ENCODE peak calls at places on chromosomes 12 and 14, in four cellular contexts. A, C, W and H are unnamed samples.

GRCh38 chr12:93886533-93887511 is 209.6 kb downstream of the CRADD start:
- DNase-seq in A (peak), W (no peak), C (no peak), H (no peak)

GRCh38 chr12:102438047-102438822 is 42.1 kb downstream of the IGF1 start:
- DNase-seq in A (no peak), C (no peak), W (peak), H (no peak)

GRCh38 chr14:55339770-55340169 is 68.5 kb downstream of the FBXO34 start:
- DNase-seq in C (no peak), W (peak), A (no peak), H (peak)

GRCh38 chr12:58387199-58387598 is 445.8 kb downstream of the ATP23 start:
- DNase-seq in W (peak), A (peak), C (peak), H (peak)

GRCh38 chr12:112283541-112283940 is 98.7 kb downstream of the HECTD4 start:
- DNase-seq in W (peak), A (no peak), C (no peak), H (no peak)

GRCh38 chr14:99189201-99189801 is 82.7 kb downstream of the BCL11B start:
- DNase-seq in C (no peak), W (no peak), A (no peak), H (no peak)

GRCh38 chr12:117119592-117120198 is 20.5 kb upstream of the TESC start:
- DNase-seq in W (peak), A (no peak), C (no peak), H (no peak)

GRCh38 chr12:89103831-89104230 is 248.5 kb downstream of the DUSP6 start:
- DNase-seq in A (no peak), C (no peak), W (no peak), H (no peak)

GRCh38 chr12:53476769-53477209 is 22.5 kb downstream of the MAP3K12 start:
- DNase-seq in A (no peak), W (no peak), C (no peak), H (no peak)

GRCh38 chr12:57325395-57325794 is 74.4 kb upstream of the STAC3 start:
- DNase-seq in W (no peak), C (no peak), A (no peak), H (no peak)

GRCh38 chr12:115437061-115437567 is 753.1 kb upstream of the TBX3 start:
- DNase-seq in C (no peak), A (no peak), W (no peak), H (no peak)

GRCh38 chr12:71858848-71859247 is 19.3 kb downstream of the TBC1D15 start:
- DNase-seq in A (no peak), C (no peak), W (no peak), H (no peak)

GRCh38 chr14:102462391-102462790 is 47.2 kb downstream of the ANKRD9 start:
- DNase-seq in A (no peak), W (no peak), C (no peak), H (no peak)

GRCh38 chr14:104686624-104687517 is 2.5 kb upstream of the INF2 start:
- DNase-seq in W (no peak), A (no peak), C (no peak), H (no peak)

GRCh38 chr14:32256606-32257005 is 53.5 kb upstream of the RNU6-8 start:
- DNase-seq in C (no peak), W (no peak), A (no peak), H (no peak)

GRCh38 chr14:32991706-32992105 is 53.0 kb downstream of the NPAS3 start:
- DNase-seq in W (no peak), A (no peak), C (no peak), H (no peak)

GRCh38 chr12:126998747-126999285 is 1268.2 kb upstream of the TMEM132C start:
- DNase-seq in W (no peak), A (no peak), C (no peak), H (no peak)

GRCh38 chr12:10409387-10409786 is at the start of gene KLRC4:
- DNase-seq in W (no peak), A (peak), C (no peak), H (no peak)

GRCh38 chr14:71382315-71382714 is 475.1 kb downstream of the PCNX1 start:
- DNase-seq in A (no peak), C (no peak), W (no peak), H (no peak)

GRCh38 chr14:68662395-68662794 is 130.5 kb downstream of the ZFP36L1 start:
- DNase-seq in A (no peak), W (no peak), C (no peak), H (no peak)

GRCh38 chr12:64995831-64996230 is 125.3 kb downstream of the WIF1 start:
- DNase-seq in A (no peak), W (peak), C (peak), H (no peak)

GRCh38 chr12:132986885-132987225 is 688 bp downstream of the ZNF26 start:
- DNase-seq in W (no peak), A (peak), C (no peak), H (no peak)

GRCh38 chr14:104395941-104396681 is 183.5 kb upstream of the C14orf180 start:
- DNase-seq in W (no peak), C (no peak), A (no peak), H (no peak)

DNA sequence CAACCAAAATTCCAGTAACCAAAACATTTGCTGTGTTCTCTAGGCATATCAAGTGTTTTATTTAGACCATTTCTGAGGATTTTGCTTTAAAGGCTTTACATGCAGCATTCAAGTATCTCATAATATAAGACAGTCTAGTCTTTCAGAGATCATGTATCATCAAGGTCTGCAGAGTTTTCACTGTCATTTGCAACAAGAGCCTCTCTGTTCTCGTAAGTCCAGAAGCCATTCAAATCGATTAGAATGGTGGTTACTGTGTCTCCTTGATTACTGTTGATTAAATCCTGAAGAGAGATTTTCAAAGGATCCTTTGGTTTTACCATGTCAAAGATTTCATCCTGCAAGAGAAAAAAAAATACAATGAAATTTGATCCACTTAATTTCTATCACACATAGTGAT is 36.3 kb downstream of the PPP2R3C start:
- DNase-seq in A (no peak), C (no peak), W (no peak), H (no peak)
- H3K27ac ChIP-seq in A (no peak), C (no peak), W (no peak), H (no peak)

DNA sequence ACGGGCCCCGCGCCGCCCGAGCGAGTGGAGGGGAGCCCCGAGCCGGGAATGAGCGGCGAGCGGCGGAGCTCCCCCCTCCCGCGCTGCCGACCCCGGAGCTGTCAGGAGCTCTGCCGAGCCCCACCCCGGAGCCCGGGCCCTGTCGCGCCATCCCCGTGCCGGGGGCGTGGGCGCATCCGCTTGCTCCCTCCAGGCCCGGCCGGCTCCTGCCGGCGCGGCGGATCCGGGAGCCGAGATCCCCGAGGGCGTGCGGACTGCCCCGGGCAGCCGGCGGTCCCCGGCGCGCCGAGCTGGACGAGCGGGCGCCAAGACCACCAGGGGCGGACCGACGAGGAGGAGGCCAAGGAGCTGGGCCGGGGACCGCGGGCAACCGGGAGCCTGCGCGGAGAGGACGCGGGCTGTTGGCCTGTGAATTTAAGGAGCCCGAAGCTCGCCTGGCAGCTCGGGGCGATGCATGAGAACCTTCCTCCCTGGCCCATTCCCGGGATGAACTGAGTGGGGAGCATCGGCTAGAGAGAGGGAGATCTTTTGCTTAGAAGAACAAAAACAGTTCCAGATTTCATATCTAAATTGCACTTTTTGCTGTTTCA is 2.0 kb downstream of the PTHLH start:
- DNase-seq in C (no peak), W (no peak), A (no peak), H (no peak)
- H3K27ac ChIP-seq in C (peak), W (peak), A (peak), H (peak)

DNA sequence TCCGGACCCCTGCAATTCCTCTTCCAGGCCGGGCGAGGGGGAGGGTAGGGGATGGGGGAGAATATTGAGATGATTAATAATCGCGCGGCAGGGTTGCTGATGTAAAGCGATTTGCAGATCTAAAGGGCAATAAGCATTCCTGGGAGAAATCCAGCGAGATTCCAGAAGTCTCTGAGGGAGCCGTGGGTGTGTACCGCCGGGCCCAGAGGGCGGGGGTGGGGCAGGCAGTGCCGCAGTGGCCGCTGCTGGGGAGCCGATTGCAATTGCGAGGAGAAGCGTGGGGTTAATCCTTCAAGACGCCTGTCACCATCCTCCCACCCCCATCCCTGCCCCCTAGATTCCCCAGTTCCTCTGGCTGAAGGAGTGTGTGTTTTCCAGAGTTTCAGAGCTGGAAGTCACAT is 16.4 kb downstream of the FOS start:
- DNase-seq in W (peak), C (no peak), A (peak), H (no peak)
- H3K27ac ChIP-seq in W (peak), C (peak), A (peak), H (peak)

DNA sequence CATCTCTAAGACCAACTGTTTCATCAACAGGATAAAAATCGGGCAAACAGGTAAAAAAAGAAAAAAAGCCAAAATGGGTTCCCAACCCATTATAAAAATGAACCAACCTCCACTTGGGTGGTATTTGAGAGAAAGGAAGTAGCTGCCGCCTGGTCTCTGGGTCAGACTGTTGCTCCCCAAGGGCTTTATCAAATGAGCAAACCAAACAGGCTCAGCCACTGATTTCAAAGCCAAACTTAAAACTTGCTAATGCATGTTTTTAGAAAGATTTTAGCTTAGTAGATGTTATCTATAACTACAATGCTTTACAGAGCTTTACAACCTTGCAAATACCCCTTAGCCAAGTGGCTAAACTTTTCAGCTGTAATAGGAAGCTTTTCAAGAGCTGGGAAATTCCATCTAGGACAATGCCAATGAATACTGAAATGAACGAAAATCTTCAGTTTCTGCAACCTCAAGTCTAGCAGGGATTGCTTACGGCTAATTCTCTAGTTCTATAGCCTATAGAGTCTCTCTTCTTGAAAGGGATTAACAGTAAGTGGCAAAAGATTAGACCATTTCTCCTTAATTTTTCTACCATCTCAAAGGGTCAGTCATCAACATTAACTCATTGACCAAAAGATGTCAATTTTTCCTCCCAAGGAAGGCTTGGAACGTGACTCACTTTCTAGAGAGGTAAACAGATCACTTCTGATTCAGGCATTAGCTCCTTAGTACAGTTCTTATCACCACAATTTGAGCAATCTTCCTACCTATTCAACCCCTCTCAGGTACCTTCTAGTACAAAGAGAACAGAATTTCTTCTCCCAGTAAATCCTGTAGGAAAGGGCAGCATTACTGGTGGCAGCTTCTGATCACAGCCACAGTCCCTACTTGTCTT is 4.2 kb downstream of the PPM1H start:
- DNase-seq in W (no peak), C (no peak), A (no peak), H (no peak)
- H3K27ac ChIP-seq in W (no peak), C (no peak), A (no peak), H (no peak)

GRCh38 chr14:21525571-21525970 is 575 bp downstream of the SALL2 start:
- DNase-seq in W (no peak), C (no peak), A (peak), H (no peak)

GRCh38 chr14:21525995-21526671 is at the start of gene SALL2:
- DNase-seq in C (peak), W (no peak), A (peak), H (no peak)

GRCh38 chr14:21528381-21529348 is 2.5 kb upstream of the SALL2 start:
- DNase-seq in C (no peak), W (no peak), A (peak), H (no peak)

GRCh38 chr14:21527320-21527679 is 1.2 kb upstream of the SALL2 start:
- DNase-seq in W (no peak), A (no peak), C (no peak), H (no peak)

DNA sequence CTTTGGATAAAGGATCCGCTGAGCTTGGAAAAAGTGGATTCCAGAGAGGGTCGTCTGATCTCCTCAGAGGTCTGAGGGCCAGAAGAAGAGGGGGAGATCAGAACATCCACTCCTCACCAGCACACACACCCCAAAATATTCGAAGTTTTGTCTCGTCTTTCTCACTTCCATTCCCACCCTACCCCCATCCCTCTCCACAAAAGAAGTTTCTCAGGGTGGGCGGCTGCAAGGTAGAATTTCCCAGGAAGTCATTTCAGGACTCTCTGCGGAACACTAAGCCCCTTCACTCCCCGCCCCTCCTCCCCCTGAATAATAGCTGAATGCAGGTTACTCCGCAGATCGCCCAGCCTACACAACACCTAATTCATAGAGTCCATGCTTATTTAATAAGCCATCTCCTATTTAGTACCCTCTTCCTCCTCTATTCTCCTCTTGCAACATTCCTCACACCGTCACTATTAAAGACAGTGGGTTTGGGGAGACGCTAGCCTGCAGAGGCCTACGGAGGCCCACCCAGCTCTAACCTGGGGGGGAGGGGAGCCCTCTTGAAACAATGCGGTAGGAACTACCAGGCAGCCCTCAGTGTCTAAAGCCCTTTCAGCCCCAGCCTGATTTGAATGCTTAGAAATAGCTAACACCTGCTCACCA is 650 bp upstream of the SALL2 start:
- DNase-seq in C (no peak), A (no peak), W (no peak), H (no peak)
- H3K27ac ChIP-seq in C (no peak), A (no peak), W (no peak), H (no peak)

DNA sequence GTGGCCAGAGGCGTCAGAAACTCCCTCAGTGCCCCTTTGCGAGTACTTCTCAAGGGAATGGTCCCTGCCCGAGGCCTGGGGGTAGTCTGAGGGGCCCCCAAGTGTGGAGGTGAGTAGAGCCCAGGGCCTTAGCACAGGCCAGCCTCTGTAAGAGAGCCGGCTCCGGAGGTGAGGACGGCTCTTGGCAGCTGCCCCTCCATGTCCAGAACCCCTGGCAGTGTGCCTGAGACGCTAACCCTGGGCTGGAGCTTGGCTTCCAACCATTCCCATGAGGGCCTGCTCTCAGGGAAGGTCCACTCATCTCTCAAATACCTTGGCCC is 61.7 kb downstream of the PRMT8 start:
- DNase-seq in A (no peak), W (no peak), C (no peak), H (no peak)
- H3K27ac ChIP-seq in A (no peak), W (no peak), C (no peak), H (no peak)

GRCh38 chr12:3252416-3252815 is 175.2 kb downstream of the TSPAN9 start:
- DNase-seq in C (no peak), A (no peak), W (no peak), H (no peak)
- H3K27ac ChIP-seq in C (no peak), A (no peak), W (no peak), H (no peak)